ENCODE peak calls at places on chromosomes 4 and X, in four cellular contexts. Q is HL-60, I is WTC11, O is tibial nerve. Y is an unnamed sample.

GRCh38 chrX:112259375-112259774 is 176.8 kb upstream of the TRPC5 start:
- DNase-seq in Q (no peak), I (no peak), O (no peak), Y (no peak)

GRCh38 chr4:169404959-169405358 is 134.2 kb upstream of the SH3RF1 start:
- DNase-seq in Q (no peak), I (no peak), O (no peak), Y (no peak)

GRCh38 chr4:6372649-6373525 is 99.5 kb downstream of the PPP2R2C start:
- DNase-seq in Q (no peak), I (peak), O (no peak), Y (peak)

GRCh38 chrX:100048156-100048555 is 361.9 kb downstream of the PCDH19 start:
- DNase-seq in Q (no peak), I (peak), O (no peak), Y (no peak)

GRCh38 chr4:153204247-153205027 is at the start of gene TRIM2:
- DNase-seq in Q (no peak), I (peak), O (peak), Y (peak)

GRCh38 chr4:87014284-87014782 is 79.5 kb downstream of the AFF1 start:
- DNase-seq in Q (no peak), I (no peak), O (no peak), Y (no peak)

GRCh38 chr4:155322782-155323181 is 54.0 kb downstream of the MAP9 start:
- DNase-seq in Q (no peak), I (no peak), O (no peak), Y (no peak)

GRCh38 chrX:46588263-46588662 is 14.7 kb downstream of the CHST7 start:
- DNase-seq in Q (no peak), I (peak), O (peak), Y (no peak)

GRCh38 chr4:159105063-159105414 is 2.2 kb downstream of the RAPGEF2 start:
- DNase-seq in Q (no peak), I (no peak), O (no peak), Y (no peak)

GRCh38 chr4:106297636-106298035 is 18.4 kb downstream of the TBCK start:
- DNase-seq in Q (no peak), I (no peak), O (no peak), Y (no peak)

GRCh38 chrX:79413009-79413408 is 45.9 kb upstream of the ITM2A start:
- DNase-seq in Q (no peak), I (no peak), O (no peak), Y (no peak)

GRCh38 chrX:13046035-13046851 is 1.8 kb upstream of the FAM9C start:
- DNase-seq in Q (no peak), I (no peak), O (no peak), Y (no peak)

GRCh38 chr4:174018236-174018635 is 265.2 kb downstream of the FBXO8 start:
- DNase-seq in Q (no peak), I (no peak), O (no peak), Y (no peak)

GRCh38 chr4:11009281-11009680 is 324.7 kb upstream of the CLNK start:
- DNase-seq in Q (no peak), I (no peak), O (no peak), Y (no peak)

GRCh38 chrX:101191217-101191750 is 28.3 kb upstream of the DRP2 start:
- DNase-seq in Q (no peak), I (peak), O (no peak), Y (peak)

GRCh38 chr4:2811830-2812599 is 19.1 kb downstream of the SH3BP2 start:
- DNase-seq in Q (peak), I (peak), O (peak), Y (peak)

GRCh38 chr4:148445071-148445902 is 3.1 kb upstream of the NR3C2 start:
- DNase-seq in Q (no peak), I (peak), O (peak), Y (peak)

GRCh38 chr4:4990857-4991540 is 28.3 kb downstream of the CYTL1 start:
- DNase-seq in Q (no peak), I (no peak), O (peak), Y (no peak)

GRCh38 chrX:103356023-103356798 is at the start of gene TCEAL9:
- DNase-seq in Q (no peak), I (peak), O (peak), Y (peak)

GRCh38 chr4:147640331-147640730 is 23.1 kb downstream of the TMEM184C start:
- DNase-seq in Q (no peak), I (no peak), O (no peak), Y (no peak)

GRCh38 chr4:87093443-87094123 is 126.8 kb downstream of the KLHL8 start:
- DNase-seq in Q (no peak), I (peak), O (no peak), Y (peak)

GRCh38 chrX:9122504-9123245 is 88.7 kb upstream of the FAM9B start:
- DNase-seq in Q (peak), I (no peak), O (no peak), Y (no peak)

GRCh38 chr4:44760142-44760898 is 34.0 kb upstream of the GNPDA2 start:
- DNase-seq in Q (no peak), I (no peak), O (no peak), Y (peak)

GRCh38 chrX:97494756-97495372 is 611.2 kb downstream of the RPA4 start:
- DNase-seq in Q (no peak), I (no peak), O (no peak), Y (no peak)

GRCh38 chr4:65669008-65669971 is 999 bp downstream of the EPHA5 start:
- DNase-seq in Q (no peak), I (peak), O (no peak), Y (peak)

GRCh38 chr4:67674098-67674497 is 26.9 kb downstream of the UBA6 start:
- DNase-seq in Q (no peak), I (no peak), O (no peak), Y (no peak)

GRCh38 chr4:33390977-33391376 is 2670.8 kb downstream of the PCDH7 start:
- DNase-seq in Q (no peak), I (no peak), O (no peak), Y (no peak)

GRCh38 chrX:154775611-154776349 is 13.1 kb downstream of the DKC1 start:
- DNase-seq in Q (no peak), I (no peak), O (no peak), Y (no peak)

GRCh38 chrX:39816871-39817731 is 280.7 kb downstream of the BCOR start:
- DNase-seq in Q (no peak), I (peak), O (no peak), Y (no peak)

GRCh38 chr4:182286035-182286434 is 42.8 kb downstream of the TENM3 start:
- DNase-seq in Q (no peak), I (no peak), O (no peak), Y (no peak)

GRCh38 chr4:52904421-52904820 is 42.3 kb downstream of the RASL11B start:
- DNase-seq in Q (no peak), I (no peak), O (no peak), Y (no peak)

GRCh38 chr4:16779028-16779675 is 119.3 kb downstream of the LDB2 start:
- DNase-seq in Q (no peak), I (no peak), O (no peak), Y (no peak)

GRCh38 chr4:2954358-2955185 is 8.6 kb downstream of the NOP14 start:
- DNase-seq in Q (no peak), I (peak), O (no peak), Y (no peak)

GRCh38 chr4:57303012-57303751 is 193.0 kb upstream of the IGFBP7 start:
- DNase-seq in Q (no peak), I (no peak), O (no peak), Y (no peak)
- TF ChIP-seq CTCF in Q (no peak), I (no peak), O (no peak), Y (no peak)

DNA sequence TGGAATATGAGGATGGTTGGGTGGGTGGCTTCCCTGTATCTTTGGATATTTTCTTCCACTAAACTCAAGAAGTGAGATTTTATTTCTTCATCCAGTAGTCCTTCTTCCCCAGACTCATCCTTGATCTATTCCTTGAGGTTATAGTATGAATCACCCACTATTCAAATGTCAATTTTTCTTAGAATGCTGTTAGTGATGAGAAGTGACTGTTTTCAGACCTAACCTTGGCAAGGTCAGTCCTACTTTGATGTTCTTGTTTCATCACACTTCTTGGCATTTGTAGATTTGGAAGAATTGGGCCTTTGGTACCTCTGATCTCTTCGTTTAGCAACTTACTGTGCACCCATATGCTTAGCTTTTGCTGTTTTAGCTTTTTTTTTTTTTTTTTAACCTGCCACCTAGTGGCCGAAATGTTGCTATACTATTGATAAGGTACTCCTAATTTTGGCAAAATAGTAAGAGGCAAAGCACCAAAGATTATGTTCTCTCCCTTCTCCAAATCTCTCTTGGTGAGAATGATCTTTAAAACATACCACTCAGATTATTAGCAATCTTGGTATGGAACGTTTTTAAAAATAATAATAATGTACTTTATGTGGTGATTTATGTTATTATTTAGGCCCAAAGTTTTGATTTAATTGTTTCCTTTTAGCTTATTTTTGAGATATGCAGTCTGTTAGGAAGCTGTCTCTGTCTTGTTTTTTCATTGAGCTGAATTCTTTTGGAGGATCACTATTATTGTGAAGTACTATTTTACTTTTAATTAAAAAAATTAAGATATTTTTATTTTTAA is 16.5 kb downstream of the DCK start:
- DNase-seq in Q (peak), I (no peak), O (no peak), Y (no peak)
- TF ChIP-seq CTCF in Q (peak), I (peak), O (peak), Y (peak)

DNA sequence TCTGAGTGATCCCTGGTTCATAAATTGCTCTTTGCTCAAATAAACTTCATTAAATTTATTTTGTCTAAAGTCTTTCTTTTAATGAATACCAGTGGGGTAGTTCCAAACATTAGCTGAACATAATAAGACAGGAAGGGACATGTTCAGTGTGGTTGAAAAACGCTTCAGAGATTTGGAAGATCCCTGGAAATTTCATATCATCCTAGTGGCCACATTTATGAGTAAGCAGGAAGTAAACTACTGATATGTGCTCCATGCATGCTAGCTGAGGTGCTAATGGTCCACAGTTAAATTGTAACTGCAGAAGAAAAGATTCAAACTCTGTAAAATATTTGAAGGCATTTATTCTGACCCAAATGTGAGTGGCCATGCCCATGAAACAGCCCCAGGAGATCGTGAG is 1328.7 kb downstream of the ADGRL3 start:
- DNase-seq in Q (no peak), I (no peak), O (no peak), Y (no peak)
- TF ChIP-seq CTCF in Q (no peak), I (no peak), O (no peak), Y (no peak)

GRCh38 chrX:6861456-6861855 is 286.1 kb upstream of the STS start:
- DNase-seq in Q (no peak), I (no peak), O (no peak), Y (no peak)
- TF ChIP-seq CTCF in Q (no peak), I (no peak), O (no peak), Y (no peak)